ENCODE peak calls at places on chromosome 1, in four cellular contexts. V is lower lobe of right lung, A is lung, C is SK-N-SH. G is an unnamed sample.
A peak's percentile ranks its signal among the peaks of the same experiment; 100 is the strongest.

GRCh38 chr1:193706763-193707162 is 520.4 kb upstream of the B3GALT2 start:
- DNase-seq in V (no peak), A (no peak), C (no peak), G (no peak)

GRCh38 chr1:41578712-41579335 is 94.3 kb upstream of the EDN2 start:
- DNase-seq in V (no peak), A (no peak), C (peak; percentile 27), G (peak; percentile 36)

GRCh38 chr1:29827801-29828525 is 591.6 kb downstream of the PTPRU start:
- DNase-seq in V (peak; percentile 36), A (no peak), C (no peak), G (no peak)

GRCh38 chr1:37265786-37266667 is 208.4 kb upstream of the ZC3H12A start:
- DNase-seq in V (no peak), A (no peak), C (peak; percentile 53), G (no peak)

GRCh38 chr1:43531453-43531905 is 796 bp downstream of the PTPRF start:
- DNase-seq in V (peak; percentile 69), A (no peak), C (peak; percentile 89), G (no peak)

GRCh38 chr1:233244183-233244582 is 51.3 kb downstream of the PCNX2 start:
- DNase-seq in V (no peak), A (no peak), C (no peak), G (peak; percentile 13)

GRCh38 chr1:47848985-47849610 is 148.1 kb downstream of the TRABD2B start:
- DNase-seq in V (no peak), A (no peak), C (peak; percentile 84), G (no peak)

GRCh38 chr1:34843392-34844251 is 15.9 kb downstream of the SMIM12 start:
- DNase-seq in V (no peak), A (no peak), C (no peak), G (no peak)

GRCh38 chr1:32868085-32868484 is 2.6 kb downstream of the FNDC5 start:
- DNase-seq in V (no peak), A (no peak), C (no peak), G (no peak)

GRCh38 chr1:208101661-208102431 is 142.3 kb downstream of the PLXNA2 start:
- DNase-seq in V (no peak), A (peak; percentile 48), C (no peak), G (no peak)

GRCh38 chr1:212749924-212750535 is 41.5 kb downstream of the NSL1 start:
- DNase-seq in V (no peak), A (no peak), C (peak; percentile 65), G (peak; percentile 47)

GRCh38 chr1:222754386-222755139 is 17.6 kb downstream of the FAM177B start:
- DNase-seq in V (peak; percentile 68), A (no peak), C (no peak), G (no peak)

GRCh38 chr1:64663654-64664053 is 81.2 kb upstream of the RAVER2 start:
- DNase-seq in V (no peak), A (no peak), C (peak; percentile 42), G (no peak)

DNA sequence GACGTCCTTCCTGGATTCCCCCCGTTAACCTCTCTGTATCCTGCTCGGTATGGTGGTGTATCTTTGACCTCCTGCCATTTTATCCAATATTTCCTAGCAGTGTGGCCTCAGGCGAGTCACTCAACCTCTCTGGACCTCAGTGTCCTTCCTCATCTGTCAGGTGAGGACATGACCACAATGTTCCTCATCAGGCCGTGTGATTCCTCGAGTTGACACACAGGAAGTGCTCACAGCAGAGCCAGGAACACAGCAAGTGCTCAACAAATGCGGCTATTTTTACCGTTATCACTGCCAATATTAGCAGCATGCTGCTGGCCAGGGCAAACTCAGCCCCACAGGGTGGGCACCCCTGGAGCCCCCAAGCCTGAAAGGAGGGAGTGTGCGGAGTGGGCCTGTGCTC is 450.2 kb downstream of the KIF26B start:
- DNase-seq in V (no peak), A (no peak), C (no peak), G (no peak)
- H3K4me3 ChIP-seq in V (no peak overlapping the region), A (no peak overlapping the region), C (no peak overlapping the region), G (no peak overlapping the region)

GRCh38 chr1:25641931-25642611 is 25.5 kb downstream of the MAN1C1 start:
- DNase-seq in V (no peak), A (no peak), C (no peak), G (no peak)
- TF ChIP-seq CTCF in V (no peak), A (no peak), C (no peak), G (no peak)

GRCh38 chr1:8424539-8425116 is 106.7 kb downstream of the SLC45A1 start:
- DNase-seq in V (peak; percentile 63), A (peak; percentile 51), C (no peak), G (peak; percentile 97)
- H3K4me3 ChIP-seq in V (peak overlapping the region; percentile 71), A (no peak overlapping the region), C (peak overlapping the region; percentile 59), G (peak overlapping the region; percentile 56)

DNA sequence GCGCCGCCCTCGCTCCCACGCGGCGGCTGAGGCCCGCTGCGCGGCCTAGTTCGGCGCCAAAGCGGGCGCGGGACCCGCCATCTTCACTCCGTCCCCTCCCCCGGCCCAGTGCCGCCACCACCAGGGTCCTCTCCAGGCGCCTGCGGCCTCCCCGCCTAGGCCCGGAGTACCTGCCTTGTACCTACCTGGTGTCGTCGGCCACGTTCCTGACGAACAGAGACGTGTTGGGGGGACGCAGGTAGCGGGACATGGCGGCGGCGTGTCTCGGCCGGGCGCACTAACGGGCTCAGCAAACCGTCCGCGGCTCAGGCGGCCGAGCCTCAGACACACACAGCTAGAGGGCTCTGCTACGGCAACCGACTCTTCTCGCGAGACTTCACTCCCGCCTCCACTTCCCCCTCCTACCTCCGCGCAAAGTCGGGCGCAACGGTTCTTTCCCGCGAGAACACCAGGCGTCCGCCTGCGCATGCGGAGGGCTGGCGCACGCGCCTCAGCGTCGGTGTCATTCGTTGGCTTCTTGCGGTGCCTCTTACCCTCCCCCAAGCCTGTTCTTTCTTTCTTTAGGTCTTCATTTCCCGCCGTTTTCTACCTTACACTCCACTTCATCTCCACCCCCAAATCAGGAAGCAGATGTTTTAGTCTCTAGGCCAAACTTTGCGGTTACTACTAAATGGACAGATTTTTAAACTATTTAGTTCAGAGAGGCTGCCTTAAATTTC is at the start of gene SRSF10:
- DNase-seq in V (peak; percentile 98), A (peak; percentile 98), C (peak; percentile 97), G (peak; percentile 88)
- TF ChIP-seq CTCF in V (peak; percentile 39), A (peak; percentile 7), C (peak; percentile 40), G (peak; percentile 32)

DNA sequence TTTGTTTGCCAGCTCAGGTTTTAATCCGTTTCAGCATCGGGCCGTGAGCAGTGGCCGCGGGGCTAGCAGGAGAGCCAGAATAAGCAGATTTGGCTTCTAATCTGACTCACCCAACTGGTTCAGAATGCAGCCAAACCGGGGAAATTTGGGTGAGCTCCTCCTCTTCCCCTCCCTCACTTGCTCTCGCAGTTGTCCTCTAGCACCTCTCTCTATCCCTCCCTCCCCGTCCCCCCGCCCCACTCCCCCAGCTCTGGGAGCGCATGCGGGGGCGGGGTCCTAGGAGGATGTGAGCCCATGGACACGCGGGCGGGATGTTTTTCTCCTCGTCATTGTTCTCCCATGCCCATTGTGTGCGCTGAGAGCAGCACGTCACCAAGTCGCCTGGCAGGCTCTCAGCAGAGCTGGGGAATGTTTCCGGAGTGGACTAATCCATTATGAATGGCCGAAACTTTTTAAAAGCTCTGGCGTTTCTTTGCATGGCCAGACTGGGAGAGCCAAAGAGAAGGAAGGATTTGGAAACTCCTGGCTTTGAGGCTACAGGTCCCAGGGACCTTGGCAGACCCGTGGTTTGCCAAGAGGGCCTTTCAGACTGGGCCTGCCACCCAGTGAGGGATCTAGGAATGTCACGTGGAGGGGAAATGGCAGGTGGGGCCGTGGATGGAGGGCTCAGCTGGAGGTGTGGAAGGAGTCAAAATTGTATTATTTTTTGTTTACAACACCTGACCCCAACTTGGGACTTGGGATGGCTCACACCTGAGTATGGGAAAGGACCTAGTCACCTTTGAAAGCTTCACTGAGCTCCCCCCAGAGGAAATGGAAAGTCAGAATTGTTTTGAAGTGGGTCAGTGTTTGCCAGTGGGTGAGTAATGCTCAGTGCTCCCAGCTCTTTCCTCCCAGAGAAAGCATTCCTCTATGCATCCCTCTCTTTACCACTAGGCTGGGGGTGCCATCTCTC is 39.2 kb downstream of the CDK18 start:
- DNase-seq in V (peak; percentile 86), A (peak; percentile 81), C (peak; percentile 78), G (peak; percentile 78)
- H3K4me3 ChIP-seq in V (peak overlapping the region; percentile 31), A (no peak overlapping the region), C (no peak overlapping the region), G (no peak overlapping the region)

GRCh38 chr1:91529856-91530255 is 29.2 kb downstream of the CDC7 start:
- DNase-seq in V (no peak), A (no peak), C (no peak), G (peak; percentile 30)
- TF ChIP-seq CTCF in V (no peak), A (no peak), C (peak; percentile 44), G (peak; percentile 64)

DNA sequence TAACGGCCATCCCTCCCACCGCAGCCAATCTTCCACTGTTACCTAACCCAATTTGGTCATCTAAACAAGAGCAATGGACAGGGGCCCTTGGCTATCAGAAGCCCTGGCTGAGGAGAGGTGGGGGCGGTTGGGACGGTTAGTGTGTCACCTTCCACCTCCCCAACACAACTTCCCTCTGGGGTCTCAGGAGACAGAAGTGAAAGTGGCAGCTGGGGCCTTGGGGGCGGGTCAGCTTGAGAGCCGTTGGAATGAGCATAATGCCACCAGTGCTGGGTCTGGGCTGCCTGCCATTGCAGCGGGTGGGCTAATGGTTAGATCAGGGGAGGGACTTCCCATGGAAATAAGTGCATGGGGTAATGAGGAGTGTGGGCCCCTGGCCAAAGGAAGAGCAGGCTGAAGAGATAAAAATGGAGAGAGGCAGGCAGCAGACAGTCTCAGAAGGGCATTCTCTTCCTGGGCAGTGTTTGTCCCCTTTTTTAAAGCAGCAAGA is 7.9 kb downstream of the MEF2D start:
- DNase-seq in V (peak; percentile 64), A (no peak), C (no peak), G (no peak)
- H3K4me3 ChIP-seq in V (no peak overlapping the region), A (no peak overlapping the region), C (no peak overlapping the region), G (no peak overlapping the region)